ENCODE peak calls at places on chromosome 1, in nine cellular contexts. One of them, this sample, is unnamed.

GRCh38 chr1:54371038-54371935 is 34.9 kb downstream of the SSBP3 start:
- DNase-seq in RWPE1: peak
- DNase-seq in adrenal gland: peak
- DNase-seq in lower leg skin: no peak
- DNase-seq in neural crest cell: no peak
- DNase-seq in astrocyte of the spinal cord: no peak
- DNase-seq in heart left ventricle: no peak
- DNase-seq in AG04449: no peak
- DNase-seq in NB4: no peak
- DNase-seq in this sample: no peak

GRCh38 chr1:220970311-220970710 is 91.1 kb downstream of the HLX start:
- DNase-seq in RWPE1: no peak
- DNase-seq in heart left ventricle: no peak
- DNase-seq in neural crest cell: no peak
- DNase-seq in NB4: no peak
- DNase-seq in AG04449: no peak
- DNase-seq in lower leg skin: no peak
- DNase-seq in adrenal gland: no peak
- DNase-seq in astrocyte of the spinal cord: no peak
- DNase-seq in this sample: no peak

GRCh38 chr1:68101829-68102228 is 51.4 kb upstream of the DIRAS3 start:
- DNase-seq in NB4: no peak
- DNase-seq in astrocyte of the spinal cord: no peak
- DNase-seq in heart left ventricle: no peak
- DNase-seq in RWPE1: no peak
- DNase-seq in AG04449: no peak
- DNase-seq in lower leg skin: no peak
- DNase-seq in neural crest cell: no peak
- DNase-seq in adrenal gland: no peak
- DNase-seq in this sample: no peak

GRCh38 chr1:223102797-223103533 is 40.1 kb downstream of the TLR5 start:
- DNase-seq in RWPE1: no peak
- DNase-seq in heart left ventricle: peak
- DNase-seq in neural crest cell: no peak
- DNase-seq in lower leg skin: peak
- DNase-seq in astrocyte of the spinal cord: no peak
- DNase-seq in adrenal gland: no peak
- DNase-seq in AG04449: no peak
- DNase-seq in NB4: no peak
- DNase-seq in this sample: no peak

GRCh38 chr1:192952646-192953045 is 106.5 kb downstream of the UCHL5 start:
- DNase-seq in neural crest cell: no peak
- DNase-seq in lower leg skin: no peak
- DNase-seq in AG04449: no peak
- DNase-seq in astrocyte of the spinal cord: peak
- DNase-seq in heart left ventricle: no peak
- DNase-seq in RWPE1: no peak
- DNase-seq in adrenal gland: no peak
- DNase-seq in NB4: no peak
- DNase-seq in this sample: no peak

GRCh38 chr1:37752583-37753471 is 12.1 kb downstream of the EPHA10 start:
- DNase-seq in RWPE1: no peak
- DNase-seq in lower leg skin: peak
- DNase-seq in heart left ventricle: no peak
- DNase-seq in neural crest cell: peak
- DNase-seq in NB4: no peak
- DNase-seq in astrocyte of the spinal cord: no peak
- DNase-seq in AG04449: no peak
- DNase-seq in adrenal gland: peak
- DNase-seq in this sample: peak

GRCh38 chr1:33822396-33822795 is 41.5 kb upstream of the HMGB4 start:
- DNase-seq in AG04449: no peak
- DNase-seq in NB4: no peak
- DNase-seq in lower leg skin: no peak
- DNase-seq in astrocyte of the spinal cord: no peak
- DNase-seq in neural crest cell: no peak
- DNase-seq in RWPE1: no peak
- DNase-seq in adrenal gland: no peak
- DNase-seq in heart left ventricle: no peak
- DNase-seq in this sample: no peak

GRCh38 chr1:205809469-205809868 is 3.5 kb downstream of the SLC41A1 start:
- DNase-seq in adrenal gland: no peak
- DNase-seq in astrocyte of the spinal cord: no peak
- DNase-seq in AG04449: no peak
- DNase-seq in NB4: no peak
- DNase-seq in lower leg skin: no peak
- DNase-seq in RWPE1: no peak
- DNase-seq in neural crest cell: no peak
- DNase-seq in heart left ventricle: no peak
- DNase-seq in this sample: no peak

GRCh38 chr1:12452262-12452661 is 165.7 kb downstream of the DHRS3 start:
- DNase-seq in astrocyte of the spinal cord: no peak
- DNase-seq in heart left ventricle: no peak
- DNase-seq in AG04449: no peak
- DNase-seq in lower leg skin: peak
- DNase-seq in NB4: no peak
- DNase-seq in neural crest cell: no peak
- DNase-seq in RWPE1: no peak
- DNase-seq in adrenal gland: no peak
- DNase-seq in this sample: no peak
- TF ChIP-seq CTCF in astrocyte of the spinal cord: no peak
- TF ChIP-seq CTCF in heart left ventricle: no peak
- TF ChIP-seq CTCF in AG04449: no peak
- TF ChIP-seq CTCF in lower leg skin: no peak
- TF ChIP-seq CTCF in NB4: no peak
- TF ChIP-seq CTCF in neural crest cell: no peak
- TF ChIP-seq CTCF in RWPE1: no peak
- TF ChIP-seq CTCF in adrenal gland: no peak
- TF ChIP-seq CTCF in this sample: no peak

DNA sequence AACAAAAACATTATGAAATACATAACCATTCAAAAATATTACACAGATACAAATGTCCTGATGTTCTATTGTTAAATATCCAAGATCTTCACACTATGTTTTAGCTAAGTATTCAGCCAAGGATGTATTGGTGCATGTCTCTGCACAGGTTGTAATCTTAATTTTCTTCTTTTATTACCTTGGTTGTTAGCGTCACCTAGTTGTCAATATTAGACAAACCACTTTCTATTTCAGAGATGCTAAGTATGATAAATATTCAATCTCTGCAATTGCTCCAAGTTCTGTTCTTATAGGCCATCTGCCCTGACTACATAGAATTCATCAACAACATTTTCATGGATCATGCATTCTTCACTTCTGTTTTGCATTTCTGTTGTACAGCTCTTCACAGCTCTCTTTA is 380.0 kb downstream of the NUF2 start:
- DNase-seq in neural crest cell: no peak
- DNase-seq in heart left ventricle: no peak
- DNase-seq in adrenal gland: no peak
- DNase-seq in RWPE1: no peak
- DNase-seq in NB4: no peak
- DNase-seq in astrocyte of the spinal cord: no peak
- DNase-seq in AG04449: no peak
- DNase-seq in lower leg skin: no peak
- DNase-seq in this sample: no peak
- TF ChIP-seq CTCF in neural crest cell: no peak
- TF ChIP-seq CTCF in heart left ventricle: no peak
- TF ChIP-seq CTCF in adrenal gland: no peak
- TF ChIP-seq CTCF in RWPE1: no peak
- TF ChIP-seq CTCF in NB4: no peak
- TF ChIP-seq CTCF in astrocyte of the spinal cord: no peak
- TF ChIP-seq CTCF in AG04449: no peak
- TF ChIP-seq CTCF in lower leg skin: no peak
- TF ChIP-seq CTCF in this sample: no peak

DNA sequence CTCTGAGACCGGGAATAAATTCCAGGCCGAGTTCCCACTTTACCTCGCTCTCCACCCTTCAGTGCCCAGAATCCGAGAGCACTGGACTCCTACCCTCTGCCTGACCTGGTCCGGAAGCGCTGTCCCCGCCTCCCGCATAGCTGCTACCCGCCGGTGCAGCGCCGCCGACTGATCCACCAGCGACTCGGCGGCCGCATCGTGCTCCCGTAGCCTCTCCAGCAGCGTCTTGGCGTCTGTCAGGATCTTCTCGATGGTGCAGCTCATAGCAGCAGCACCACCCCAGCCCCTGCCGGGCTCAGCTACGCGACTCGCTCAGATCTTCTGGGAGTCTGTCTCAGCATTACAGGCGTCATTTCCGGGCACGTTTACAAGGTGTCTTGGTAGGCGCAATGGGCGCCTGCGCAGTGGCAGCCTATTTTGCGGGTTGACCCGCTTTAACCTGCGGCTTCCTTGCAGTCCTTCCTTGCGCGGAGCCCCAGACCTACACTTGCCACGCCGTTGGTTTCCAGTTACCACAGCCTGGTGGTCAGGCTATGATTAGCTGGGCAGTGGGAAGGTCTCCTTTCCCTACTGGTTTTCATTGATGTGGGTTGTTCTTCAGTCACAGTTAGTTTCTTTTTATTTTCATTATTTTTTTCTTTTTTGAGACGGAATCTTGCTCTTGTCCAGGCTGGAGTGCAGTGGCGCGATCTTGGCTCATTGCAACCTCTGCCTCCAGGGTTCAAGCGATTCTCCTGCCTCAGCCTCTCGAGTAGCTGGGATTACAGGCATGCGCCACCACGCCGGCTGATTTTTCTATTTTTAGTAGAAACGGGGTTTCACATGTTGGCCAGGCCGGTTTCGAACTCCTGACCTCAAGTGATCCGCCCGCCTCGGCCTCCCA is at the start of gene SIKE1:
- DNase-seq in astrocyte of the spinal cord: peak
- DNase-seq in NB4: peak
- DNase-seq in lower leg skin: peak
- DNase-seq in RWPE1: peak
- DNase-seq in adrenal gland: peak
- DNase-seq in AG04449: peak
- DNase-seq in neural crest cell: peak
- DNase-seq in heart left ventricle: peak
- DNase-seq in this sample: peak
- TF ChIP-seq CTCF in astrocyte of the spinal cord: no peak
- TF ChIP-seq CTCF in NB4: no peak
- TF ChIP-seq CTCF in lower leg skin: no peak
- TF ChIP-seq CTCF in RWPE1: no peak
- TF ChIP-seq CTCF in adrenal gland: no peak
- TF ChIP-seq CTCF in AG04449: no peak
- TF ChIP-seq CTCF in neural crest cell: peak
- TF ChIP-seq CTCF in heart left ventricle: no peak
- TF ChIP-seq CTCF in this sample: peak

GRCh38 chr1:10387611-10388386 is 11.1 kb upstream of the PGD start:
- DNase-seq in NB4: peak
- DNase-seq in adrenal gland: no peak
- DNase-seq in AG04449: peak
- DNase-seq in RWPE1: peak
- DNase-seq in lower leg skin: no peak
- DNase-seq in heart left ventricle: peak
- DNase-seq in astrocyte of the spinal cord: peak
- DNase-seq in neural crest cell: no peak
- DNase-seq in this sample: no peak
- TF ChIP-seq CTCF in NB4: no peak
- TF ChIP-seq CTCF in adrenal gland: no peak
- TF ChIP-seq CTCF in AG04449: peak
- TF ChIP-seq CTCF in RWPE1: no peak
- TF ChIP-seq CTCF in lower leg skin: no peak
- TF ChIP-seq CTCF in heart left ventricle: no peak
- TF ChIP-seq CTCF in astrocyte of the spinal cord: no peak
- TF ChIP-seq CTCF in neural crest cell: no peak
- TF ChIP-seq CTCF in this sample: no peak

GRCh38 chr1:94745742-94746141 is 74.4 kb upstream of the SLC44A3 start:
- DNase-seq in astrocyte of the spinal cord: no peak
- DNase-seq in AG04449: no peak
- DNase-seq in neural crest cell: no peak
- DNase-seq in lower leg skin: no peak
- DNase-seq in NB4: no peak
- DNase-seq in heart left ventricle: no peak
- DNase-seq in adrenal gland: no peak
- DNase-seq in RWPE1: no peak
- DNase-seq in this sample: no peak

GRCh38 chr1:94741956-94742355 is 78.2 kb upstream of the SLC44A3 start:
- DNase-seq in AG04449: no peak
- DNase-seq in lower leg skin: no peak
- DNase-seq in heart left ventricle: no peak
- DNase-seq in NB4: no peak
- DNase-seq in adrenal gland: no peak
- DNase-seq in RWPE1: no peak
- DNase-seq in astrocyte of the spinal cord: no peak
- DNase-seq in neural crest cell: no peak
- DNase-seq in this sample: no peak

GRCh38 chr1:94743866-94744265 is 76.3 kb upstream of the SLC44A3 start:
- DNase-seq in heart left ventricle: no peak
- DNase-seq in AG04449: no peak
- DNase-seq in lower leg skin: no peak
- DNase-seq in RWPE1: no peak
- DNase-seq in NB4: no peak
- DNase-seq in astrocyte of the spinal cord: peak
- DNase-seq in adrenal gland: no peak
- DNase-seq in neural crest cell: no peak
- DNase-seq in this sample: no peak

GRCh38 chr1:94741510-94741909 is 78.6 kb upstream of the SLC44A3 start:
- DNase-seq in lower leg skin: no peak
- DNase-seq in adrenal gland: no peak
- DNase-seq in neural crest cell: no peak
- DNase-seq in heart left ventricle: no peak
- DNase-seq in RWPE1: no peak
- DNase-seq in AG04449: no peak
- DNase-seq in NB4: peak
- DNase-seq in astrocyte of the spinal cord: no peak
- DNase-seq in this sample: no peak

GRCh38 chr1:94746635-94747525 is 73.3 kb upstream of the SLC44A3 start:
- DNase-seq in AG04449: no peak
- DNase-seq in neural crest cell: no peak
- DNase-seq in heart left ventricle: no peak
- DNase-seq in astrocyte of the spinal cord: no peak
- DNase-seq in lower leg skin: no peak
- DNase-seq in RWPE1: no peak
- DNase-seq in adrenal gland: peak
- DNase-seq in NB4: peak
- DNase-seq in this sample: no peak
- TF ChIP-seq CTCF in AG04449: no peak
- TF ChIP-seq CTCF in neural crest cell: no peak
- TF ChIP-seq CTCF in heart left ventricle: no peak
- TF ChIP-seq CTCF in astrocyte of the spinal cord: no peak
- TF ChIP-seq CTCF in lower leg skin: no peak
- TF ChIP-seq CTCF in RWPE1: no peak
- TF ChIP-seq CTCF in adrenal gland: no peak
- TF ChIP-seq CTCF in NB4: no peak
- TF ChIP-seq CTCF in this sample: no peak